ENCODE peak calls at places on chromosomes 13 and 19, in five cellular contexts. P is IMR-90, U is thoracic aorta, A is glutamatergic neuron, K is cardiac fibroblast. S is an unnamed sample.

GRCh38 chr13:74325106-74325505 is 190.9 kb upstream of the KLF12 start:
- DNase-seq in U (no peak), A (no peak), K (peak), P (peak), S (peak)

GRCh38 chr13:111460548-111461444 is 140.4 kb downstream of the TEX29 start:
- DNase-seq in K (peak), P (peak), A (peak), U (no peak), S (peak)

GRCh38 chr19:58563034-58563573 is 4.7 kb upstream of the UBE2M start:
- DNase-seq in A (peak), K (peak), U (no peak), P (no peak), S (no peak)

GRCh38 chr13:32026619-32027018 is 5.0 kb upstream of the FRY start:
- DNase-seq in K (no peak), A (no peak), U (no peak), P (no peak), S (no peak)

GRCh38 chr13:30792257-30793000 is 57.1 kb downstream of the ALOX5AP start:
- DNase-seq in U (peak), P (peak), K (peak), A (peak), S (peak)

GRCh38 chr19:46115396-46116109 is 8.9 kb downstream of the IGFL3 start:
- DNase-seq in A (no peak), K (peak), P (peak), U (no peak), S (peak)

GRCh38 chr13:27783111-27783510 is 9.2 kb upstream of the GSX1 start:
- DNase-seq in K (no peak), P (peak), A (no peak), U (no peak), S (peak)

GRCh38 chr19:41755328-41755913 is at the start of gene CEACAM6:
- DNase-seq in K (no peak), U (no peak), P (no peak), A (no peak), S (no peak)

GRCh38 chr13:100537486-100537885 is 51.1 kb downstream of the GGACT start:
- DNase-seq in A (no peak), U (no peak), K (no peak), P (no peak), S (no peak)

GRCh38 chr13:42137856-42138537 is 89.5 kb downstream of the DGKH start:
- DNase-seq in A (no peak), K (peak), P (peak), U (no peak), S (peak)

GRCh38 chr19:10230155-10230903 is 802 bp downstream of the S1PR2 start:
- DNase-seq in P (peak), A (peak), K (no peak), U (no peak), S (peak)

GRCh38 chr13:40149611-40150283 is 494.3 kb downstream of the COG6 start:
- DNase-seq in U (peak), P (peak), A (no peak), K (peak), S (peak)

GRCh38 chr19:10510301-10510802 is 6.9 kb downstream of the S1PR5 start:
- DNase-seq in A (peak), U (no peak), K (peak), P (no peak), S (no peak)

GRCh38 chr13:58852076-58852475 is 1220.5 kb downstream of the PCDH17 start:
- DNase-seq in U (no peak), K (peak), A (no peak), P (no peak), S (no peak)

GRCh38 chr19:44615529-44616247 is 2.3 kb downstream of the IGSF23 start:
- DNase-seq in K (no peak), U (no peak), P (no peak), A (no peak), S (no peak)

GRCh38 chr19:1042689-1043511 is 3.0 kb downstream of the ABCA7 start:
- DNase-seq in K (no peak), U (no peak), P (no peak), A (no peak), S (no peak)

GRCh38 chr19:34173145-34173956 is 1.0 kb downstream of the LSM14A start:
- DNase-seq in U (no peak), P (peak), A (peak), K (peak), S (peak)

GRCh38 chr13:55816976-55817601 is 1323.6 kb upstream of the PRR20A start:
- DNase-seq in P (no peak), U (no peak), A (no peak), K (no peak), S (no peak)

GRCh38 chr13:67232384-67232783 is 2.2 kb upstream of the PCDH9 start:
- DNase-seq in U (no peak), K (no peak), A (no peak), P (no peak), S (no peak)

GRCh38 chr13:25882732-25883357 is 169.0 kb downstream of the SHISA2 start:
- DNase-seq in A (no peak), K (no peak), P (no peak), U (no peak), S (no peak)

GRCh38 chr13:102830646-102831045 is 15.2 kb upstream of the ERCC5 start:
- DNase-seq in P (no peak), A (no peak), U (no peak), K (peak), S (peak)

GRCh38 chr13:114021464-114022308 is 47.8 kb upstream of the C13orf46 start:
- DNase-seq in K (no peak), U (no peak), P (no peak), A (peak), S (no peak)

GRCh38 chr13:31997641-31998040 is 33.9 kb upstream of the FRY start:
- DNase-seq in K (no peak), U (no peak), P (no peak), A (no peak), S (no peak)

GRCh38 chr19:1469936-1470863 is 8.8 kb downstream of the C19orf25 start:
- DNase-seq in K (no peak), P (no peak), A (peak), U (no peak), S (no peak)

GRCh38 chr13:54637377-54637776 is 1608.8 kb downstream of the OLFM4 start:
- DNase-seq in A (no peak), U (no peak), K (peak), P (no peak), S (no peak)

DNA sequence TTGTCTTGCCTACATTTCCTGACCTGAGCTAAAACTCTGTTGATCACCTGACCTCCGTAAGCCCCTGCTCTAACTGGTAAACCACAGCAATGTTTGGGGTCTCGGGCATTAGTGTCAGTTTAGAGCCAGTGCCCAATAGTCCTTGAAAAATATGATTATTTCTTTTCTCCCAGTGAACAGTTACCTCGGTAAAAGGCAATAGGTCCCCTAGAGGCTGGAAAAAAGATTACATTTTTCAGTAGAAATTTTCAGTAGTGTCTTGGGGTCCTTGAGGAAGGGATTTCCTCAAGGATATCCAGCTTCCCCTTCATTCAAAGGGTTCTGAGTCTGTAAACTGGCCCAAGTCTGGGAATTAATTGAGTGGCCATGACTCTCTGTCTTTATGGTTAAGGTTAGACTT is 177.5 kb downstream of the SLC7A1 start:
- DNase-seq in U (no peak), K (no peak), A (no peak), P (no peak), S (no peak)
- TF ChIP-seq CTCF in U (no peak), K (no peak), A (peak), P (no peak), S (no peak)

DNA sequence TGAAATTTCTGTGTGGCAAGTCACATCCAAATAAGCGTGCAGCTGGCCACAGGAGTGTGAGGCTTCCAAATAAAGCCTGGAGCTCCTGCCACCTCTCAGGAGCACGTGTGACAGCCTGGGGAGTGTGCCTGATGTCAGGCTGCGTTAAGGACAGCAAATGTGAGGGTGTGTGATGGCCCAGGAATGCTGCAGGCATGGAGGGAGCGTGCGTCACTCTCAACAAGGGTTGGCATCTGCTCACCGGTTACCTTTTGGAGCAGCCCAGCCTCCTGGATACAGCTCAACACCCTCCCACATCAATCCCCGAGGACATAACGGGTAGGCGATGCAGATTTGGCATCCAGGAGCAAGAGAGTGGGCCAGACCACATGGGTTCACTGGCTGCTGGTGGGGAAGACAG is 19.0 kb downstream of the NUMBL start:
- DNase-seq in A (no peak), K (no peak), P (no peak), U (no peak), S (no peak)
- TF ChIP-seq CTCF in A (no peak), K (no peak), P (no peak), U (no peak), S (no peak)

DNA sequence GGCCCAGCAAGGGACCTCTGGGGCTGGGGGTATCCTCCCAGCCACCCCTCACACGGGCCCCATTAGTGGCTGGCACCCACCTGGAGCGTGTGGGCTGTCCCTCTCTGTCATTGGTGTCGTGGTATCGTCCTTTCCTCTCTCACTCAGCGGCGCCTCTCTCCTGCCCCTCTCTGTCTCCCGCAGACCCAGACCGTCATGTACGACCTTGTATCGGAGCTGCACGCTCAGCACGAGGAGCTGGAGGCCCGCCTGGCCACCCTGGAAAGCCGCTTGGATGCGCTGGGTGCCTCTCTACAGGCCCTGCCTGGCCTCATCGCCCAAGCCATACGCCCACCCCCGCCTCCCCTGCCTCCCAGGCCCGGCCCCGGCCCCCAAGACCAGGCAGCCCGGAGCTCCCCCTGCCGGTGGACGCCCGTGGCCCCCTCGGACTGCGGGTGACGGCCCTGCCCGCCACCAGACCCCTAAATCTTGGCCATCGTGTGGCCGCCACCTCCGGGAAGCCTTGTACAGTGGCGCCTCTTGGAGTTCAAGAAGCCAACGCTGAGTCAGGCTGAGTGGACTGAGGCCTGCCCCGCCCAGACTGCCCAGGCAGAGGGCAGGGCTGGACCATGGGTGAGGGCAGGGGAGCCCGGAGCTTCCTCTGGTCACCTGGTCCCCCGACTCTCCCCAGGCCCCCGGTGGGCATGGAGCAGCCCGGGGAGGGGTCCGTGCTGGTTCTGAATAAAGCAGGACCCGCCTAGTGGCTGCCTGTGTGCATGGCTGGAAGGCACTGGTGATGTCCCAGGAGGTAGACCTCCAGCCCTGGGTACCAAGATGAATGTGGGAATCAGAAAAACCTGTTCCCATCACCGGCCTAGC is 9.8 kb upstream of the ARRDC2 start:
- DNase-seq in K (peak), P (peak), A (no peak), U (no peak), S (peak)
- TF ChIP-seq CTCF in K (peak), P (peak), A (peak), U (no peak), S (peak)

GRCh38 chr13:33485247-33485646 is 199.7 kb upstream of the STARD13 start:
- DNase-seq in P (no peak), K (no peak), A (no peak), U (no peak), S (no peak)

GRCh38 chr13:33483471-33483870 is 197.9 kb upstream of the STARD13 start:
- DNase-seq in U (no peak), A (no peak), P (peak), K (peak), S (no peak)

GRCh38 chr13:33489563-33489962 is 204.0 kb upstream of the STARD13 start:
- DNase-seq in A (no peak), U (no peak), K (no peak), P (no peak), S (no peak)

GRCh38 chr13:33490461-33491327 is 205.1 kb upstream of the STARD13 start:
- DNase-seq in A (peak), P (no peak), U (no peak), K (peak), S (peak)

DNA sequence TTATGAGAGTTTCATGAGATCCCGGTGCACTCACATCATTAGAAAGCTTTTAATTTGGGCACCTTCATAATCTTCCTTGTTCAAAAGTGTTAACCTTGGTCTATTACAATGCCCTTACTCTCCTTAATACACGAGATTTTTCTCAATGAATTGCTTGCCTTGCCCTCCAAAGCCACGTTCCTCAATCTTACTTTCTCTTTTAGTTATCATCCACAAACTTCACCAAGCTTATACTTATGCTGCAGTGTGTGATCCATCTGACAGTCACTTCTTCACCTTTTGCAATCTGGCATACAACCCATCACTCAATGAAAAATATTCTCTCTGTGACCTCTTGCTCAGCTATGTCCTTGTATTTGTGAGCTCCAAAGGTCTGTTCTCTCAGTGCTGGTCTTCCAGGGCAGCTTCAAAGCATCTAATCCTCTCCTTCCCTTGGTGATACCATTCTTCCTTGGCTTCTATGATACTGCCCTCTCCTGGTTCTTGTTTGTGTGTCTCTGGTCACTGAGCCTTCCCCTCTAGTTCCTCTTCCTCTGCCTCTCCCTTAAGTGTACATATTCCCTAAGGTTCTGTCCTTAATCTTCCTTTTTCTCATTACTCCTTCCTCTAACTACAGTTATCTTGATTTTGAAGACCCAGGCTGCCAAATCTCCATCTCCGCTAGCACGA is 202.2 kb upstream of the STARD13 start:
- DNase-seq in A (no peak), U (no peak), K (peak), P (peak), S (peak)
- TF ChIP-seq CTCF in A (no peak), U (peak), K (peak), P (peak), S (peak)

GRCh38 chr19:11798391-11799296 is at the start of gene ZNF491:
- DNase-seq in P (peak), K (peak), A (peak), U (peak), S (peak)
- TF ChIP-seq CTCF in P (peak), K (no peak), A (no peak), U (no peak), S (no peak)

DNA sequence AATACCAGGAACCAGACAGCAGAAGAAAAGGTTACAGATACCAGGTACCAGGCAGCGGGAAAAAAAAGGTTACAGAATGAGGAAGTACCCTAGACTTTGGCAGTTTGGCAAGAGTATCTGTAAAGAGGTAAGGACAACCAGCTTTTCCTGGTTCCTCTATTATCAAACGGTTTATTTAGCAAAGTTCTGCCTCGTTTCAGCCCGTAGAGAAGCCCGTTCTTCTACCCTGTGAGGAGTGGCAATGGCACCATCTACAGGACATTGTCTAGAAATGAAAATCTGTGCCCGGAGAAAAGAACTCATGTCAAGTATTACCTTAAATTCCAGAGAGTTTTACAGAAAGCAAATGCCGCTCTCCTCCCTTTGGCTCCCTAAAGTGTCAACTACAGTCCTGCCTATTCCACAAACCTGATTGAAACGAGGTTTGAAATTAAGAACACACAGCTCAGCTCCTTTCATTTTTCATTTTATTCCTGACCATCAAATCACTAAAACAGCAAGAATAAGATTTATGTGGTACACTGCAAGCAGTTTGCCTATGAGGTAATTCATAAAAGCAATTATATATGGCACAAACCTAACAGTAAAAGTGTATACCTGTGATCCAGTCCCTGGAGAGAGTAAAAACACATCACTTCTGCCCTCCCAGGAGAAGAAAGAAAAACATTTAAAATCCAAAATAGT is 226.3 kb downstream of the SLC7A1 start:
- DNase-seq in K (peak), A (no peak), P (peak), U (no peak), S (peak)
- TF ChIP-seq CTCF in K (peak), A (peak), P (peak), U (peak), S (peak)

DNA sequence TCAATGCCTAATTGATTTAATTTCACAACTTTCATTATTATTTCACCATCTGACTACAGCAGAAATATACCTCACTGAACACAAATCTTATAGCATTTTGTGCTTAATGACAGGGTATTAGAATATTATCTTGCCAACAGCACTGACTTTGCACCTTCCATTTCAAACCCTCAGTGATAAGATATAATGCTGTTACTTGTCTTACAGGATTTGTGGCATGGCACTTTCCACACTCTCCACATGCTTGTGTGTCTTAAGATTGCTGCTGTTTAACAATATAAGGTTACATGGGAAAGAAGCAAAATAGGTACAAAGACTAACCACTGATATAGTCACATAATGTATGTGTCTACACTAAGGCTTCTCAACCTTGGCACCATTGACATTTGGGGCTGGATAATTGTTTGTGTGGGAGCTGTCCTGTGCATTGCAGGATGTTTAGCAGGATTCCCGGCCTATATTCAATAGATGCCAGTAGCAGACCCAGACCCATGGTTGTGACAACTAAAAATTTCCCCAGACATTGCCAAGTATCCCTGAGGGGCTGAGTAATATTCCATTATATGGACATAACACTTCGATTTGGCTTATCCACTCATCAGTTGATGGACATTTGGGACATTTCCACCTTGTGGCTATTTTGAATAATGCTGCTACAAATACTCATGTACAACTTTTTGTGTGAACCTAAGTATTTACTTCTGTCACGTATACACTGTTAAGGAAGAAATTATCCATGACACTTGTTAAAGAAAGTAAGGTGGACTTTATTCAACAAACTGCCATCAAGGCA is 5.7 kb upstream of the DIAPH3 start:
- DNase-seq in K (no peak), A (no peak), U (no peak), P (no peak), S (no peak)
- TF ChIP-seq CTCF in K (no peak), A (no peak), U (no peak), P (peak), S (no peak)

GRCh38 chr19:12648088-12648487 is 18.5 kb downstream of the MAN2B1 start:
- DNase-seq in A (no peak), K (no peak), U (no peak), P (no peak), S (no peak)
- TF ChIP-seq CTCF in A (no peak), K (peak), U (no peak), P (no peak), S (no peak)